ENCODE peak calls at places on chromosomes 4 and X, in five cellular contexts. One of them, this sample, is unnamed. For H3K4me1, the result is how much of the 10 kb centered on the place peaks cover.

GRCh38 chr4:176872461-176872860 is 79.7 kb upstream of the VEGFC start:
- DNase-seq in SJSA1: no peak
- DNase-seq in uterus: no peak
- DNase-seq in ovary: no peak
- DNase-seq in transverse colon: no peak
- DNase-seq in this sample: no peak

GRCh38 chrX:2547746-2548145 is 47.0 kb upstream of the DHRSX start:
- DNase-seq in ovary: no peak
- DNase-seq in SJSA1: no peak
- DNase-seq in uterus: no peak
- DNase-seq in transverse colon: no peak
- DNase-seq in this sample: no peak

GRCh38 chr4:10457255-10457801 is at the start of gene ZNF518B:
- DNase-seq in transverse colon: peak
- DNase-seq in SJSA1: peak
- DNase-seq in uterus: peak
- DNase-seq in ovary: peak
- DNase-seq in this sample: peak

GRCh38 chrX:150897371-150898319 is 823 bp downstream of the CD99L2 start:
- DNase-seq in transverse colon: peak
- DNase-seq in uterus: no peak
- DNase-seq in ovary: no peak
- DNase-seq in SJSA1: no peak
- DNase-seq in this sample: no peak

GRCh38 chrX:6968231-6968630 is 179.3 kb upstream of the STS start:
- DNase-seq in uterus: no peak
- DNase-seq in ovary: no peak
- DNase-seq in transverse colon: no peak
- DNase-seq in SJSA1: no peak
- DNase-seq in this sample: no peak

GRCh38 chr4:78056265-78057129 is 626 bp upstream of the FRAS1 start:
- DNase-seq in SJSA1: no peak
- DNase-seq in uterus: peak
- DNase-seq in transverse colon: peak
- DNase-seq in ovary: peak
- DNase-seq in this sample: peak

GRCh38 chrX:84907324-84907946 is 96.2 kb upstream of the APOOL start:
- DNase-seq in ovary: no peak
- DNase-seq in SJSA1: no peak
- DNase-seq in uterus: no peak
- DNase-seq in transverse colon: no peak
- DNase-seq in this sample: no peak

GRCh38 chr4:119103263-119103662 is 32.4 kb upstream of the MYOZ2 start:
- DNase-seq in SJSA1: peak
- DNase-seq in uterus: no peak
- DNase-seq in ovary: no peak
- DNase-seq in transverse colon: peak
- DNase-seq in this sample: peak

GRCh38 chr4:182369211-182369610 is 126.0 kb downstream of the TENM3 start:
- DNase-seq in SJSA1: no peak
- DNase-seq in uterus: no peak
- DNase-seq in transverse colon: no peak
- DNase-seq in ovary: no peak
- DNase-seq in this sample: no peak

GRCh38 chrX:48083212-48083611 is 11.8 kb upstream of the ZNF630 start:
- DNase-seq in uterus: no peak
- DNase-seq in SJSA1: peak
- DNase-seq in transverse colon: peak
- DNase-seq in ovary: peak
- DNase-seq in this sample: peak

GRCh38 chr4:122540827-122541226 is 80.0 kb downstream of the IL21 start:
- DNase-seq in ovary: no peak
- DNase-seq in transverse colon: no peak
- DNase-seq in uterus: no peak
- DNase-seq in SJSA1: no peak
- DNase-seq in this sample: no peak

GRCh38 chr4:156505341-156505955 is 466.2 kb downstream of the PDGFC start:
- DNase-seq in ovary: no peak
- DNase-seq in transverse colon: no peak
- DNase-seq in SJSA1: no peak
- DNase-seq in uterus: no peak
- DNase-seq in this sample: no peak

GRCh38 chr4:140168474-140168873 is 14.5 kb upstream of the MAML3 start:
- DNase-seq in ovary: no peak
- DNase-seq in uterus: no peak
- DNase-seq in transverse colon: no peak
- DNase-seq in SJSA1: no peak
- DNase-seq in this sample: no peak

GRCh38 chrX:43349363-43349762 is 306.7 kb upstream of the MAOA start:
- DNase-seq in ovary: no peak
- DNase-seq in transverse colon: peak
- DNase-seq in uterus: no peak
- DNase-seq in SJSA1: no peak
- DNase-seq in this sample: peak

GRCh38 chrX:26070882-26071281 is 67.3 kb upstream of the MAGEB18 start:
- DNase-seq in uterus: no peak
- DNase-seq in ovary: no peak
- DNase-seq in transverse colon: no peak
- DNase-seq in SJSA1: no peak
- DNase-seq in this sample: no peak

GRCh38 chrX:23062359-23062758 is 62.6 kb downstream of the DDX53 start:
- DNase-seq in ovary: no peak
- DNase-seq in transverse colon: no peak
- DNase-seq in uterus: no peak
- DNase-seq in SJSA1: no peak
- DNase-seq in this sample: no peak

GRCh38 chr4:103786014-103786413 is 66.2 kb upstream of the TACR3 start:
- DNase-seq in uterus: no peak
- DNase-seq in SJSA1: no peak
- DNase-seq in ovary: no peak
- DNase-seq in transverse colon: no peak
- DNase-seq in this sample: no peak

GRCh38 chr4:88600129-88600849 is 8.0 kb downstream of the HERC3 start:
- DNase-seq in SJSA1: no peak
- DNase-seq in ovary: no peak
- DNase-seq in uterus: no peak
- DNase-seq in transverse colon: no peak
- DNase-seq in this sample: no peak

GRCh38 chr4:74543247-74543670 is 98.3 kb downstream of the AREG start:
- DNase-seq in SJSA1: no peak
- DNase-seq in transverse colon: no peak
- DNase-seq in ovary: no peak
- DNase-seq in uterus: no peak
- DNase-seq in this sample: peak

GRCh38 chr4:88775529-88775928 is 77.9 kb upstream of the NAP1L5 start:
- DNase-seq in transverse colon: no peak
- DNase-seq in ovary: no peak
- DNase-seq in uterus: no peak
- DNase-seq in SJSA1: no peak
- DNase-seq in this sample: no peak

GRCh38 chrX:119516157-119516702 is 48.0 kb downstream of the SLC25A5 start:
- DNase-seq in transverse colon: peak
- DNase-seq in uterus: no peak
- DNase-seq in ovary: peak
- DNase-seq in SJSA1: peak
- DNase-seq in this sample: peak

GRCh38 chrX:150547511-150548115 is 20.8 kb upstream of the MTM1 start:
- DNase-seq in uterus: peak
- DNase-seq in ovary: peak
- DNase-seq in transverse colon: peak
- DNase-seq in SJSA1: peak
- DNase-seq in this sample: peak

GRCh38 chr4:22869235-22869634 is 176.5 kb downstream of the GBA3 start:
- DNase-seq in uterus: no peak
- DNase-seq in SJSA1: no peak
- DNase-seq in ovary: no peak
- DNase-seq in transverse colon: no peak
- DNase-seq in this sample: no peak

GRCh38 chr4:128782875-128783614 is 26.5 kb upstream of the JADE1 start:
- DNase-seq in SJSA1: no peak
- DNase-seq in uterus: peak
- DNase-seq in transverse colon: no peak
- DNase-seq in ovary: no peak
- DNase-seq in this sample: no peak

GRCh38 chrX:41779941-41780340 is 56.0 kb downstream of the GPR82 start:
- DNase-seq in uterus: no peak
- DNase-seq in ovary: no peak
- DNase-seq in SJSA1: no peak
- DNase-seq in transverse colon: no peak
- DNase-seq in this sample: no peak

GRCh38 chr4:156596026-156596425 is 375.6 kb downstream of the PDGFC start:
- DNase-seq in ovary: no peak
- DNase-seq in uterus: no peak
- DNase-seq in SJSA1: no peak
- DNase-seq in transverse colon: no peak
- DNase-seq in this sample: no peak

GRCh38 chr4:186807809-186808634 is 84.4 kb upstream of the FAT1 start:
- DNase-seq in ovary: no peak
- DNase-seq in transverse colon: no peak
- DNase-seq in SJSA1: no peak
- DNase-seq in uterus: no peak
- DNase-seq in this sample: no peak

GRCh38 chrX:2430265-2430825 is 70.4 kb downstream of the DHRSX start:
- DNase-seq in SJSA1: no peak
- DNase-seq in uterus: no peak
- DNase-seq in ovary: no peak
- DNase-seq in transverse colon: no peak
- DNase-seq in this sample: no peak

GRCh38 chrX:149831473-149831872 is 49.5 kb upstream of the MAGEA8 start:
- DNase-seq in uterus: no peak
- DNase-seq in SJSA1: no peak
- DNase-seq in ovary: no peak
- DNase-seq in transverse colon: no peak
- DNase-seq in this sample: no peak

GRCh38 chrX:129654652-129655546 is at the start of gene APLN:
- DNase-seq in transverse colon: no peak
- DNase-seq in ovary: peak
- DNase-seq in SJSA1: peak
- DNase-seq in uterus: peak
- DNase-seq in this sample: peak

GRCh38 chrX:152813211-152813610 is 17.3 kb downstream of the CETN2 start:
- DNase-seq in transverse colon: no peak
- DNase-seq in uterus: no peak
- DNase-seq in ovary: no peak
- DNase-seq in SJSA1: no peak
- DNase-seq in this sample: no peak

GRCh38 chrX:47169726-47170515 is 23.7 kb upstream of the UBA1 start:
- DNase-seq in SJSA1: no peak
- DNase-seq in ovary: no peak
- DNase-seq in uterus: peak
- DNase-seq in transverse colon: no peak
- DNase-seq in this sample: peak

GRCh38 chrX:11334165-11334564 is 41.0 kb downstream of the AMELX start:
- DNase-seq in ovary: no peak
- DNase-seq in uterus: no peak
- DNase-seq in SJSA1: no peak
- DNase-seq in transverse colon: no peak
- DNase-seq in this sample: no peak

DNA sequence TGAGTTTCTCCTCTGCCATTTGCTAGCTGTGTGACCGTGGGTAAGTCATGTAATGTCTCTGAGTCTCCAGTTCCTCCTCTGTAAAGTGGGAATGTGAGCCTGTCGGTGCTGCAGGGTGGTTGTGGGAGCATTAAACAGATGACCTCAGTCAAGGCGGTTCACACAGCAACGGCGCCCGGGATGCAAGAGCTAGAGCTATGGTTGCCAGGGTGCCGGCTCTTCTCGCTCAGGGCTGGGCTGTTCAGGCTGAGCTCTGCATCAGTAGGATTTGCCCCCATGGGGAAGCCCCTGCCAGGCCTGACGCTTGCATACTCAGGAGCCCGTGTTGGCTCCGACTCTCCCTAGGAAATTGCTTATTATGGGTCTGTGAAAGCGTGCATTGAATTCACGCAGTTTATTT is 67.4 kb downstream of the PSAPL1 start:
- DNase-seq in transverse colon: no peak
- DNase-seq in ovary: no peak
- DNase-seq in SJSA1: no peak
- DNase-seq in uterus: no peak
- DNase-seq in this sample: no peak
- H3K4me1 ChIP-seq in transverse colon: under half
- H3K4me1 ChIP-seq in ovary: under half
- H3K4me1 ChIP-seq in SJSA1: under half
- H3K4me1 ChIP-seq in uterus: under half
- H3K4me1 ChIP-seq in this sample: under half

GRCh38 chr4:152045781-152046571 is 285.2 kb upstream of the GATB start:
- DNase-seq in transverse colon: peak
- DNase-seq in ovary: peak
- DNase-seq in SJSA1: no peak
- DNase-seq in uterus: no peak
- DNase-seq in this sample: peak
- H3K4me3 ChIP-seq in transverse colon: peak
- H3K4me3 ChIP-seq in ovary: no peak
- H3K4me3 ChIP-seq in SJSA1: no peak
- H3K4me3 ChIP-seq in uterus: no peak
- H3K4me3 ChIP-seq in this sample: peak

GRCh38 chr4:6269651-6270511 is at the start of gene WFS1:
- DNase-seq in transverse colon: peak
- DNase-seq in ovary: peak
- DNase-seq in uterus: peak
- DNase-seq in SJSA1: peak
- DNase-seq in this sample: peak
- H3K4me1 ChIP-seq in transverse colon: under half
- H3K4me1 ChIP-seq in ovary: under half
- H3K4me1 ChIP-seq in uterus: under half
- H3K4me1 ChIP-seq in SJSA1: under half
- H3K4me1 ChIP-seq in this sample: under half

GRCh38 chr4:106022454-106022853 is 127.2 kb downstream of the NPNT start:
- DNase-seq in SJSA1: no peak
- DNase-seq in transverse colon: no peak
- DNase-seq in ovary: no peak
- DNase-seq in uterus: no peak
- DNase-seq in this sample: no peak
- H3K4me3 ChIP-seq in SJSA1: no peak
- H3K4me3 ChIP-seq in transverse colon: no peak
- H3K4me3 ChIP-seq in ovary: no peak
- H3K4me3 ChIP-seq in uterus: no peak
- H3K4me3 ChIP-seq in this sample: no peak

DNA sequence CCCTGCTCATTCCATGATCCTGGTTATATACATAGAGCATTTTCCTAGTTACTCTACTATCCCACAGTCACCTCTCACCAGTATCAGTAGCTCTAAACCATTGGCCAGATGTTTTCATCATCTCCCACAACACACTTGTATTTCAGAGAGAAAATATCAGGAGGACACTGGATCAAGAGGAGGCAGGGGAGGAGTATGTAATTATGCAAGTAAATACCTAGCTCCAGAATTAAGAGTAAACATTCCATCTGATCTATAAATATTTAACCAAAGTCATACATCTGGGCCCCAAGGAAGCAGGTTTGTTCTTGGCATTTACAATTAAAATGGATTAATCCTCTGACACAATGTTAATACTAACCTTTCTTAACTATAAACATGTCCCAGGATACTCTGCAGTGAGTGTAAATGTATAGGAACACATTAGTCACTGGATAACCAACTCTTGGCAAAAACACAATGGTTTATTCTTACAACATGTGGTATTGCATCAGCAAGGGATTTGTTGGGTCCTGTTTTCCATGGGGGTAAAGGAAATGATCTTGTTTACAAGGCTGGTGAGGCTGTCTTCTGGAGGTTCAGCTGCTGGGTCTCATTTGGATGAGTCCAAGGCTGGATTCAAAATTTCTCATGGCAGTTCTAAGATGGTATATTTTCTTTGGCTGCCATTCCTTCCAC is 170.1 kb downstream of the ATG4A start:
- DNase-seq in uterus: no peak
- DNase-seq in transverse colon: no peak
- DNase-seq in SJSA1: no peak
- DNase-seq in ovary: no peak
- DNase-seq in this sample: no peak
- H3K4me1 ChIP-seq in uterus: under half
- H3K4me1 ChIP-seq in transverse colon: under half
- H3K4me1 ChIP-seq in SJSA1: under half
- H3K4me1 ChIP-seq in ovary: under half
- H3K4me1 ChIP-seq in this sample: under half

This sample was measured in Peyer's patch.